ENCODE peak calls at places on chromosomes 1 and 21, in seven cellular contexts. D is IMR-90, I is neural progenitor cell, N is fibroblast of lung, T is MM.1S, U is mammary epithelial cell, V is GM23248. E is an unnamed sample.

GRCh38 chr1:26336477-26337205 is 17.3 kb downstream of the CRYBG2 start:
- DNase-seq in I (peak; percentile 91), N (no peak), T (peak; percentile 92), V (peak; percentile 45), U (peak; percentile 90), D (no peak), E (peak; percentile 87)

GRCh38 chr1:239711768-239712167 is 325.4 kb downstream of the CHRM3 start:
- DNase-seq in D (no peak), T (no peak), I (peak; percentile 27), N (no peak), U (no peak), V (no peak), E (no peak)

GRCh38 chr1:187051618-187052232 is 223.0 kb downstream of the PLA2G4A start:
- DNase-seq in U (peak; percentile 31), T (peak; percentile 87), N (peak; percentile 39), V (peak; percentile 60), I (peak; percentile 54), D (peak; percentile 58), E (no peak)

GRCh38 chr1:224435318-224435763 is 744 bp upstream of the WDR26 start:
- DNase-seq in U (peak; percentile 72), D (peak; percentile 95), N (peak; percentile 79), I (peak; percentile 18), V (peak; percentile 92), T (peak; percentile 56), E (peak; percentile 96)

GRCh38 chr1:32926562-32926961 is 25.4 kb upstream of the TMEM54 start:
- DNase-seq in U (no peak), N (no peak), V (no peak), D (no peak), I (no peak), T (no peak), E (no peak)

GRCh38 chr1:145849356-145850165 is 4.1 kb downstream of the NUDT17 start:
- DNase-seq in T (no peak), U (peak; percentile 59), I (peak; percentile 20), N (peak; percentile 88), V (peak; percentile 73), D (peak; percentile 66), E (peak; percentile 92)

GRCh38 chr21:17732306-17732705 is 86.8 kb downstream of the C21orf91 start:
- DNase-seq in N (peak; percentile 30), D (peak; percentile 5), I (no peak), T (no peak), U (peak; percentile 19), V (no peak), E (peak; percentile 75)

GRCh38 chr1:184562801-184563200 is 176.0 kb downstream of the C1orf21 start:
- DNase-seq in N (no peak), D (no peak), I (no peak), U (no peak), T (peak; percentile 66), V (no peak), E (no peak)

GRCh38 chr1:57874426-57874825 is 450.6 kb upstream of the DAB1 start:
- DNase-seq in U (no peak), D (no peak), N (peak; percentile 87), T (no peak), I (no peak), V (no peak), E (no peak)

GRCh38 chr1:1627842-1628655 is 3.9 kb upstream of the MMP23B start:
- DNase-seq in N (no peak), T (no peak), U (no peak), D (no peak), I (no peak), V (no peak), E (peak; percentile 88)

GRCh38 chr1:110631836-110632620 is 25.9 kb upstream of the KCNA2 start:
- DNase-seq in N (no peak), V (no peak), I (no peak), U (no peak), T (no peak), D (no peak), E (no peak)

GRCh38 chr1:24862775-24863483 is 67.1 kb downstream of the RUNX3 start:
- DNase-seq in I (no peak), D (no peak), V (no peak), U (no peak), T (no peak), N (no peak), E (no peak)

GRCh38 chr1:47679301-47679751 is 241.5 kb downstream of the FOXD2 start:
- DNase-seq in T (no peak), D (no peak), I (no peak), N (no peak), V (peak; percentile 7), U (no peak), E (peak; percentile 88)

GRCh38 chr1:192993426-192994085 is 65.6 kb downstream of the UCHL5 start:
- DNase-seq in I (no peak), T (no peak), N (peak; percentile 42), D (peak; percentile 63), U (no peak), V (no peak), E (no peak)

GRCh38 chr1:199290186-199290585 is 651.3 kb downstream of the PTPRC start:
- DNase-seq in V (peak; percentile 51), N (no peak), D (peak; percentile 55), T (no peak), I (no peak), U (peak; percentile 42), E (no peak)

GRCh38 chr1:243482237-243483022 is 226.6 kb downstream of the SDCCAG8 start:
- DNase-seq in D (peak; percentile 49), T (no peak), I (peak; percentile 58), V (peak; percentile 89), U (peak; percentile 37), N (peak; percentile 77), E (peak; percentile 94)

GRCh38 chr21:46667191-46667734 is 31.8 kb downstream of the PRMT2 start:
- DNase-seq in V (peak; percentile 43), I (peak; percentile 58), D (peak; percentile 16), U (peak; percentile 49), T (no peak), N (peak; percentile 48), E (peak; percentile 89)

GRCh38 chr1:178382372-178382771 is 114.4 kb downstream of the CLEC20A start:
- DNase-seq in U (no peak), I (no peak), D (no peak), N (no peak), V (no peak), T (no peak), E (no peak)

GRCh38 chr1:91557039-91557690 is 56.5 kb downstream of the CDC7 start:
- DNase-seq in D (peak; percentile 30), V (no peak), U (no peak), N (peak; percentile 51), T (no peak), I (no peak), E (peak; percentile 51)

GRCh38 chr1:243798726-243799125 is 51.3 kb downstream of the AKT3 start:
- DNase-seq in V (peak; percentile 96), T (no peak), U (peak; percentile 95), N (peak; percentile 98), I (no peak), D (peak; percentile 93), E (peak; percentile 94)

GRCh38 chr1:212491454-212491853 is 58.7 kb downstream of the NENF start:
- DNase-seq in I (no peak), U (no peak), V (no peak), N (no peak), D (no peak), T (no peak), E (no peak)
- H3K27me3 ChIP-seq in I (no peaks in the 10 kb centered on the region), U (no peaks in the 10 kb centered on the region), V (peaks cover 3% of the 10 kb centered on the region), N (peaks cover 9% of the 10 kb centered on the region), D (no peaks in the 10 kb centered on the region), T (no peaks in the 10 kb centered on the region), E (peaks cover 4% of the 10 kb centered on the region)

DNA sequence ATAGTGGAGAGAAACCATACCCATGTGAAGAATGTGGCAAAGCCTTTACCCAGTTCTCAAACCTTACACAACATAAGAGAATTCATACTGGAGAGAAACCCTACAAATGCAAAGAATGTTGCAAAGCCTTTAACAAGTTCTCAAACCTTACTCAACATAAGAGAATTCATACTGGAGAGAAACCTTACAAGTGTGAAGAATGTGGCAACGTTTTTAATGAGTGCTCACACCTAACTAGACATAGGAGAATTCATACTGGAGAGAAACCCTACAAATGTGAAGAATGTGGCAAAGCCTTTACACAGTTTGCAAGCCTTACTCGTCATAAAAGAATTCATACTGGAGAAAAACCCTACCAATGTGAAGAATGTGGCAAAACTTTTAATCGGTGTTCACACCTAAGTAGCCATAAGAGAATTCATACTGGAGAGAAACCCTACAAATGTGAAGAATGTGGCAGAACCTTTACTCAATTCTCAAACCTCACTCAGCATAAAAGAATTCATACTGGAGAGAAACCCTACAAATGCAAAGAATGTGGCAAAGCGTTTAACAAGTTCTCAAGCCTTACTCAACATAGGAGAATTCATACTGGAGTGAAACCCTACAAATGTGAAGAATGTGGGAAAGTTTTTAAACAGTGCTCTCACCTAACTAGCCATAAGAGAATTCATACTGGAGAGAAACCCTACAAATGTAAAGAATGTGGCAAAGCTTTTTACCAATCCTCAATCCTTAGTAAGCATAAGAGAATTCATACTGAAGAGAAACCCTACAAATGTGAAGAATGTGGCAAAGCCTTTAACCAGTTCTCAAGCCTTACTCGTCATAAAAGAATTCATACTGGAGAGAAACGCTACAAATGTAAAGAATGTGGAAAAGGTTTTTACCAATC is 80.0 kb downstream of the JMJD4 start:
- DNase-seq in N (no peak), T (no peak), I (no peak), D (no peak), U (no peak), V (no peak), E (no peak)
- H2AFZ ChIP-seq in N (no peak overlapping the region), T (no peak overlapping the region), I (no peak overlapping the region), D (no peak overlapping the region), U (no peak overlapping the region), V (no peak overlapping the region), E (no peak overlapping the region)

GRCh38 chr1:153612111-153612754 is 704 bp downstream of the S100A16 start:
- DNase-seq in U (no peak), N (no peak), D (no peak), I (no peak), V (peak; percentile 42), T (no peak), E (no peak)

GRCh38 chr1:153614189-153614900 is 1.4 kb upstream of the S100A16 start:
- DNase-seq in V (peak; percentile 36), T (no peak), I (no peak), N (no peak), D (no peak), U (no peak), E (peak; percentile 63)

GRCh38 chr1:153612755-153613331 is at the start of gene S100A16:
- DNase-seq in U (peak; percentile 96), I (no peak), N (peak; percentile 76), D (peak; percentile 61), V (peak; percentile 90), T (no peak), E (peak; percentile 98)

GRCh38 chr1:153614906-153615305 is 1.2 kb downstream of the S100A14 start:
- DNase-seq in V (no peak), N (no peak), U (no peak), T (no peak), I (no peak), D (no peak), E (no peak)

DNA sequence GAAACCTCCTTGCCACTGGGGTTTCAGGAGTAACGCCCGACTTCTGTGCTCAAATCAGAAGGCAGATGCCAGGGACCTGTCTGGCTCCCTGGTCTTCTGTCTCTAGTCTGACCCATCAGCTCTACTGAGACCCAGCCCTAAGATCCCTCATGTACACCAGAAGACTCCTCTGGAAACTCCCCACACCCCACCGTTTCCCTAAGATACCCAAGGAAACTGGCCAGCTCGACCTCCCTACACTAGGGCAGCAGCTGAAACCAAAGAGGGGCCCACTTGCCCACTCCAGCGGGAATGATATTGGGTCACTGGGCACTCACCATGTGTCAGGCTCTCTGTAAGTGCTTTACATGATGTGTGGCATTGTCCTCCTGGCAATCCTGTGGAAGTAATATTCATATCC is 469 bp upstream of the S100A16 start:
- DNase-seq in I (no peak), D (no peak), V (no peak), U (no peak), N (no peak), T (no peak), E (peak; percentile 81)
- H3K4me1 ChIP-seq in I (peaks cover 29% of the 10 kb centered on the region), D (peaks cover 37% of the 10 kb centered on the region), V (peaks cover 42% of the 10 kb centered on the region), U (peaks cover 52% of the 10 kb centered on the region), N (peaks cover 21% of the 10 kb centered on the region), T (no peaks in the 10 kb centered on the region), E (peaks cover 43% of the 10 kb centered on the region)

GRCh38 chr1:5525597-5526384 is 466.4 kb downstream of the NPHP4 start:
- DNase-seq in V (no peak), T (no peak), I (no peak), D (no peak), N (no peak), U (no peak), E (no peak)
- H3K27me3 ChIP-seq in V (no peaks in the 10 kb centered on the region), T (peaks cover 90% of the 10 kb centered on the region), I (no peaks in the 10 kb centered on the region), D (no peaks in the 10 kb centered on the region), N (no peaks in the 10 kb centered on the region), U (no peaks in the 10 kb centered on the region), E (no peaks in the 10 kb centered on the region)

E was measured in osteoblast.